ENCODE peak calls at places on chromosomes 2 and 18, in eight cellular contexts. X is uterus, I is IMR-90, R is transverse colon, A is A549, W is esophagus squamous epithelium, F is GM12891, M is H1. J is an unnamed sample.

GRCh38 chr2:172734711-172735645 is 667 bp upstream of the RAPGEF4 start:
- DNase-seq in X (no peak), I (no peak), R (no peak), A (peak), W (no peak), F (peak), M (no peak), J (no peak)

GRCh38 chr2:205751621-205752031 is 69.3 kb downstream of the NRP2 start:
- DNase-seq in X (no peak), I (no peak), R (no peak), A (no peak), W (no peak), F (no peak), M (no peak), J (no peak)

GRCh38 chr2:124699001-124699565 is 674.0 kb downstream of the CNTNAP5 start:
- DNase-seq in X (no peak), I (peak), R (no peak), A (no peak), W (no peak), F (no peak), M (no peak), J (no peak)

GRCh38 chr2:150303281-150303680 is 184.2 kb downstream of the RND3 start:
- DNase-seq in X (no peak), I (no peak), R (no peak), A (no peak), W (no peak), F (no peak), M (no peak), J (no peak)

GRCh38 chr2:76599732-76600368 is 889.1 kb upstream of the GCFC2 start:
- DNase-seq in X (no peak), I (peak), R (peak), A (peak), W (no peak), F (peak), M (no peak), J (peak)

GRCh38 chr2:188788621-188789020 is 185.6 kb upstream of the COL3A1 start:
- DNase-seq in X (peak), I (peak), R (peak), A (no peak), W (no peak), F (no peak), M (no peak), J (no peak)

GRCh38 chr2:112187805-112188596 is 49.8 kb downstream of the FBLN7 start:
- DNase-seq in X (no peak), I (no peak), R (peak), A (no peak), W (no peak), F (peak), M (peak), J (no peak)

GRCh38 chr2:101113441-101114267 is 37.5 kb downstream of the TBC1D8 start:
- DNase-seq in X (peak), I (peak), R (peak), A (peak), W (no peak), F (no peak), M (no peak), J (peak)

GRCh38 chr2:219213486-219214071 is 5.2 kb downstream of the ABCB6 start:
- DNase-seq in X (no peak), I (no peak), R (no peak), A (no peak), W (no peak), F (no peak), M (no peak), J (no peak)

GRCh38 chr2:55620123-55620779 is 2.8 kb upstream of the PPP4R3B start:
- DNase-seq in X (no peak), I (peak), R (no peak), A (no peak), W (no peak), F (no peak), M (no peak), J (no peak)

GRCh38 chr18:29626094-29626493 is 1416.4 kb downstream of the DSC3 start:
- DNase-seq in X (no peak), I (no peak), R (no peak), A (no peak), W (no peak), F (no peak), M (no peak), J (no peak)

GRCh38 chr2:143586119-143586518 is 456.9 kb downstream of the ARHGAP15 start:
- DNase-seq in X (no peak), I (no peak), R (no peak), A (no peak), W (no peak), F (no peak), M (no peak), J (no peak)

GRCh38 chr2:106065268-106065982 is 128.7 kb downstream of the UXS1 start:
- DNase-seq in X (no peak), I (no peak), R (no peak), A (no peak), W (no peak), F (no peak), M (peak), J (no peak)

GRCh38 chr18:79567481-79568147 is 112.0 kb upstream of the CTDP1 start:
- DNase-seq in X (no peak), I (peak), R (no peak), A (no peak), W (no peak), F (no peak), M (no peak), J (peak)

GRCh38 chr2:43343573-43344304 is 117.3 kb upstream of the ZFP36L2 start:
- DNase-seq in X (peak), I (peak), R (peak), A (no peak), W (no peak), F (no peak), M (no peak), J (no peak)

DNA sequence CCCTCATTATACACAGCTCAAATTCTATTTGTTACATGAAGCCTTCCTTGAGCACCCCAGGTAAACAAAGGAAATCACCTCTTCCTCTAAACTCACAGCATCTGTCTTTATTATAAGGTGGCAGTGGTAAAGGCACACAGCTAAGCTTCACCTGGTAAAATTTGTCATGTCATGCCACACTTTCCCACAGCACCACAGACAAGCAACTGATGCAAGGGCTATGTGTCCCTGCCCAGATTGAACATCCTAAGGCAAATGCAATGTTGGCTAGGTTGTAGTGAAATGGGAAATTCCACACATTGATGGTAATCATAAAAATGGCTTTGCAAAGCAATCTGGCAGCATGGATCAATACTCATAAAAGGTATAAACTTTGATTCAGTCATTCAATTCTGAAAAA is 18.9 kb downstream of the LDAH start:
- DNase-seq in X (no peak), I (no peak), R (no peak), A (no peak), W (no peak), F (no peak), M (no peak), J (no peak)
- TF ChIP-seq POLR2A in X (no peak), I (no peak), R (no peak), A (no peak), W (no peak), F (no peak), M (no peak), J (no peak)

GRCh38 chr2:27370026-27370815 is at the start of the genes EIF2B4 and SNX17:
- DNase-seq in X (peak), I (peak), R (peak), A (peak), W (peak), F (peak), M (peak), J (peak)
- TF ChIP-seq POLR2A in X (peak), I (peak), R (peak), A (peak), W (peak), F (peak), M (peak), J (peak)

GRCh38 chr2:215432759-215433594 is 2.9 kb downstream of the FN1 start:
- DNase-seq in X (no peak), I (no peak), R (no peak), A (no peak), W (no peak), F (no peak), M (no peak), J (no peak)
- TF ChIP-seq POLR2A in X (no peak), I (peak), R (no peak), A (no peak), W (no peak), F (no peak), M (no peak), J (no peak)

GRCh38 chr2:64859208-64860161 is 129.7 kb upstream of the SLC1A4 start:
- DNase-seq in X (peak), I (peak), R (peak), A (peak), W (peak), F (peak), M (peak), J (peak)

GRCh38 chr2:64860936-64861335 is 128.3 kb upstream of the SLC1A4 start:
- DNase-seq in X (no peak), I (no peak), R (no peak), A (no peak), W (no peak), F (no peak), M (no peak), J (no peak)

GRCh38 chr2:64862001-64862397 is 127.2 kb upstream of the SLC1A4 start:
- DNase-seq in X (no peak), I (no peak), R (no peak), A (no peak), W (no peak), F (no peak), M (no peak), J (no peak)

GRCh38 chr2:64861338-64862000 is 127.7 kb upstream of the SLC1A4 start:
- DNase-seq in X (no peak), I (no peak), R (no peak), A (no peak), W (no peak), F (no peak), M (no peak), J (no peak)

DNA sequence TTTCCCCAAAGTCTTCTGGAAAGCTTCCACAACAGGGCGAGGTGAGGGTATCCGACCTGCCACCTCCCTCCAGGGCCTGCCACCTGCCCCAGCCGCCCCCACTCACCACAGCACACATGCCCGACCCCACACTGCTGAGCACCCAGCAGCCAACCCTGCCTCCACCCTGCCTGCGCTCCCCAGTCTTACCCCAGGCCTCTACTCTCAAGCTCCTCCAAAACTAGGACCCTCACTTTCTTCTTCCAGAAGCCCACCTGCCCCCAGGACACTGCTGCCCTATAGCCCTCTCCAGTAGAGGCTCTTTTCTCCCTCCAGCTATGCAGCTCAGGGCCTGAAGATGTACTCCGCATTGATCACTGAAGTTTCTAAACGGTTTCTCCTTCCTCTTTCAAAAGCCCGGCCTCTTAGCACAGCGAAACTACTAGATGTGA is 128.9 kb upstream of the SLC1A4 start:
- DNase-seq in X (no peak), I (no peak), R (peak), A (no peak), W (no peak), F (peak), M (no peak), J (no peak)
- TF ChIP-seq POLR2A in X (no peak), I (no peak), R (no peak), A (no peak), W (no peak), F (no peak), M (no peak), J (no peak)

DNA sequence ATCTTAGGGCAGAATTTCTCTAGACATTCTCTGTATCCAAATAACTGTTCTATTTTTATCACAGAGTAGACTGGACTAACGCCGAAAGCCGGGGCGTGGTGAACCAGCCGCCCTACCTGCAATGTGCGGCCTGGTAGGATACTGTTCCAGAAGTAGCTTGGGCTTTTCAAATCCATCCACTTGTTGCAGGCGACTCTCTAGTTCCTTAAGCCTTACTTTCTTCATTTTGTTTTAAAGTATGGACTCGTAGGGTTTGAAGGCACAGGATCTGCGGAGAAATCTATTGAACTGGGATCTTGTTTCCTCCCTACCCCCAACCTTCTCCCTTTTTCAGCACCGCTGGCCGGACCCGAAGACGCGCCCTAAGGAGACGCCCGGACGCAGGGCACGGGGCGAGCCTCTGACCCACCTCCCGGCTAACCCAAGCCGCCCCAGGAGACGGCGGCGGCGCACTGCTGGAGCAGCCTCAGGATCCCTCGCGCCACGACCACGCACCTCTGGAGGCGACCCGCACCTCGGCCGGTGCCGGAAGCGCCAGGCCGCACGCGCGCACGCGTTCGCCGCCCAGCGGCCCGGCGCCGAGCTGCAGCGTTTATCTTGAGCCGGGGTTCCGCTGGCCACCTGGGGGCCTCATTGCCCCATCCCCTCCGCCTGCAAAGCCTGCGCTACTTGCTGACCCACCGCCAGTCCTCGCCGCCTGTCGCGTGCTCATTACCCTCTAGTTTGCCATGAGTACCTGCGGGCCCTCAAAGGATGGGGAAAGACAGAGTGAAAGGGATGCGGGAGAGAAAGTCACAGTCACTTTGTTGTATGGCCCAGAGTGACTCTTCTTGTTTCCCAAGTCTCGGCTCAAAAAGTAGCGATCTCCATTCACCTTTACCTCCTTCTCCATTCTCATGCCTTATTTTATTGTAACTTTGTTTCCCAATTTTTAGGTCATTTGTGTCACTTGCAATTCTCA is at the start of gene METTL5:
- DNase-seq in X (peak), I (peak), R (peak), A (peak), W (no peak), F (peak), M (peak), J (peak)
- TF ChIP-seq POLR2A in X (no peak), I (no peak), R (peak), A (peak), W (peak), F (peak), M (peak), J (peak)

GRCh38 chr2:202910687-202911086 is 786 bp downstream of the WDR12 start:
- DNase-seq in X (no peak), I (no peak), R (no peak), A (no peak), W (no peak), F (no peak), M (no peak), J (no peak)

GRCh38 chr2:202911203-202911512 is 315 bp downstream of the WDR12 start:
- DNase-seq in X (no peak), I (no peak), R (no peak), A (no peak), W (no peak), F (no peak), M (no peak), J (no peak)

GRCh38 chr2:202909394-202910192 is 1.9 kb downstream of the WDR12 start:
- DNase-seq in X (no peak), I (no peak), R (no peak), A (no peak), W (no peak), F (no peak), M (no peak), J (no peak)

GRCh38 chr2:202908186-202908585 is 3.3 kb downstream of the WDR12 start:
- DNase-seq in X (no peak), I (no peak), R (no peak), A (no peak), W (no peak), F (no peak), M (no peak), J (no peak)

DNA sequence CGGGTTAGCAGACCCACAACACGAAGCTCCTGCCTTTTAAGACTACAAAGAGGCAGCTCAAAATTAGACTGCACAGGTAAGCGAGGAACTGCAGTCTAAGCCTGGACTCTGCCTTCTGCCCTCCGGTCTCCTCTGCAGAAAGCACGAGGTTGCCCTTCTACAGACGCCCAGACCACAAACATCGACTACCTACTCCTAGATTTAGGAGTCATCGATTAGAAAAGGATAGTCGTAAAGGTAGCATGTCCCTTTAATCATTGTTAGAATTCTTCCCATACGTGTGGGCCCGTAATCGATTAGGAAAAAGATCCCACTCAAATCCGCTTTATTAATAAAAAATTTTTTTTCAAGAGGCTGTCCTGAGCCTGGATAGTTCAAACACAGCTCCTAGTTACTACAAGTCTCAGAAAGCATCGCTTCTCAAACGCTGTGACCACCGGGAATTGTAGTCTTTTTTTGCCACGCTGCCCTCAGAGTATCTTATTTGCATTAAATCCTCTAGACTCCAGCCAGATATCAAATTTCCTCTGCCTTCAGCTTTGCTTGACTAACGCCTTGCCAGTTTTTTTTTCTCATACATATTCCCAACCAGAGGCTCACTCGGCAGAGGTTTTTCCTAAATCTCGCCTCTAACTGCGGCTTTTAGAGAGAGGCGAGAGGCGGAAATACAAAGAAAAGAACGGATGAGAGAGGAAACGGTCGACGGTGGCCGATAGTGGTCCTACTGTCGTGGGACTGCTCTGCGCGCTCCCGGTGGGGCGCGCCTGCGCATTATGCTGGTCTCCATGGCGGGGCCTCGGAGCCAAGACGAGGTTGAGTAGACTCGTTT is at the start of the genes CARF and WDR12:
- DNase-seq in X (peak), I (peak), R (peak), A (peak), W (peak), F (peak), M (peak), J (peak)
- TF ChIP-seq POLR2A in X (no peak), I (peak), R (peak), A (peak), W (peak), F (peak), M (peak), J (peak)

GRCh38 chr2:237687666-237688065 is 60.3 kb downstream of the LRRFIP1 start:
- DNase-seq in X (peak), I (peak), R (peak), A (no peak), W (peak), F (peak), M (no peak), J (peak)
- TF ChIP-seq POLR2A in X (peak), I (no peak), R (peak), A (no peak), W (peak), F (no peak), M (no peak), J (no peak)

J was measured in H54.